ENCODE peak calls at places on chromosomes 13 and 19, in six cellular contexts. T, R, G, I, B and Y are unnamed samples.

GRCh38 chr13:31008400-31009115 is 76.1 kb downstream of the TEX26 start:
- DNase-seq in I (no peak), T (no peak), B (peak; percentile 20), R (no peak), G (no peak), Y (no peak)

GRCh38 chr13:50609016-50609415 is 234.5 kb downstream of the DLEU7 start:
- DNase-seq in I (no peak), G (no peak), R (no peak), T (no peak), B (no peak), Y (no peak)

GRCh38 chr19:40365613-40366401 is 17.3 kb downstream of the PLD3 start:
- DNase-seq in B (peak; percentile 65), R (peak; percentile 26), I (peak; percentile 43), G (peak; percentile 45), T (no peak), Y (peak; percentile 97)

GRCh38 chr13:45299194-45299593 is 41.8 kb downstream of the TPT1 start:
- DNase-seq in R (no peak), G (no peak), B (peak; percentile 48), I (peak; percentile 84), T (no peak), Y (no peak)

GRCh38 chr19:14405758-14406644 is 13.1 kb downstream of the DDX39A start:
- DNase-seq in I (peak; percentile 75), T (peak; percentile 85), B (peak; percentile 73), R (peak; percentile 80), G (peak; percentile 63), Y (peak; percentile 99)

GRCh38 chr13:61954092-61954491 is 538.4 kb upstream of the PCDH20 start:
- DNase-seq in R (no peak), G (no peak), T (no peak), B (no peak), I (no peak), Y (no peak)

GRCh38 chr19:7792286-7792685 is 29.2 kb downstream of the CLEC4M start:
- DNase-seq in I (peak; percentile 26), G (no peak), B (peak; percentile 14), T (no peak), R (no peak), Y (no peak)

GRCh38 chr13:67740871-67741475 is 510.8 kb upstream of the PCDH9 start:
- DNase-seq in G (no peak), R (no peak), B (no peak), T (no peak), I (no peak), Y (no peak)

GRCh38 chr13:42355841-42356575 is 84.1 kb downstream of the AKAP11 start:
- DNase-seq in I (no peak), T (no peak), G (no peak), R (no peak), B (no peak), Y (no peak)

GRCh38 chr13:74217816-74218215 is 83.6 kb upstream of the KLF12 start:
- DNase-seq in B (peak; percentile 97), R (no peak), I (peak; percentile 48), G (no peak), T (no peak), Y (no peak)